ENCODE peak calls at places on chromosomes 7 and 10, in ten cellular contexts. O is psoas muscle, Y is right atrium auricular region, F is AG04450, G is K562, Z is endothelial cell of umbilical vein, P is left ventricle myocardium inferior, N is DND-41, L is stomach, W is hepatocyte. A is an unnamed sample.

GRCh38 chr7:36563706-36564325 is 160.5 kb downstream of the AOAH start:
- DNase-seq in O (no peak), Y (no peak), F (peak; percentile 11), G (no peak), Z (no peak), P (no peak), N (no peak), L (no peak), W (no peak), A (no peak)

GRCh38 chr10:94496646-94497045 is 48.9 kb upstream of the HELLS start:
- DNase-seq in O (no peak), Y (no peak), F (no peak), G (no peak), Z (peak; percentile 5), P (no peak), N (no peak), L (no peak), W (no peak), A (no peak)

GRCh38 chr10:30248728-30249127 is 100.3 kb downstream of the MTPAP start:
- DNase-seq in O (no peak), Y (no peak), F (no peak), G (no peak), Z (no peak), P (no peak), N (no peak), L (no peak), W (no peak), A (no peak)

GRCh38 chr10:109504401-109504800 is 418.9 kb downstream of the XPNPEP1 start:
- DNase-seq in O (no peak), Y (no peak), F (no peak), G (no peak), Z (no peak), P (no peak), N (no peak), L (no peak), W (peak; percentile 4), A (peak; percentile 4)

GRCh38 chr10:30736685-30737232 is 107.2 kb upstream of the LYZL2 start:
- DNase-seq in O (peak; percentile 74), Y (peak; percentile 77), F (peak; percentile 99), G (no peak), Z (peak; percentile 85), P (no peak), N (no peak), L (peak; percentile 32), W (peak; percentile 72), A (no peak)

GRCh38 chr10:59991117-59991516 is 84.8 kb upstream of the CCDC6 start:
- DNase-seq in O (no peak), Y (no peak), F (no peak), G (no peak), Z (no peak), P (no peak), N (no peak), L (no peak), W (no peak), A (no peak)

GRCh38 chr10:1009071-1009494 is 16.6 kb downstream of the IDI2 start:
- DNase-seq in O (no peak), Y (peak; percentile 28), F (no peak), G (peak; percentile 59), Z (no peak), P (no peak), N (no peak), L (no peak), W (no peak), A (peak; percentile 79)

GRCh38 chr7:136911362-136911761 is 42.9 kb downstream of the CHRM2 start:
- DNase-seq in O (no peak), Y (no peak), F (no peak), G (no peak), Z (no peak), P (no peak), N (no peak), L (no peak), W (no peak), A (peak; percentile 14)

GRCh38 chr10:62728479-62728878 is 76.0 kb upstream of the ADO start:
- DNase-seq in O (no peak), Y (no peak), F (no peak), G (no peak), Z (no peak), P (no peak), N (no peak), L (no peak), W (no peak), A (no peak)

GRCh38 chr7:88183051-88183450 is 36.8 kb downstream of the SRI start:
- DNase-seq in O (no peak), Y (no peak), F (no peak), G (no peak), Z (no peak), P (no peak), N (no peak), L (no peak), W (no peak), A (no peak)

GRCh38 chr10:361203-362135 is 226.2 kb downstream of the ZMYND11 start:
- DNase-seq in O (no peak), Y (no peak), F (no peak), G (no peak), Z (no peak), P (no peak), N (no peak), L (peak; percentile 41), W (peak; percentile 48), A (no peak)

GRCh38 chr7:463362-464176 is 56.1 kb downstream of the PDGFA start:
- DNase-seq in O (peak; percentile 44), Y (no peak), F (no peak), G (no peak), Z (no peak), P (no peak), N (no peak), L (no peak), W (no peak), A (no peak)

GRCh38 chr7:99408347-99409191 is at the start of the genes BUD31 and PDAP1:
- DNase-seq in O (peak; percentile 98), Y (peak; percentile 96), F (peak; percentile 88), G (peak; percentile 92), Z (peak; percentile 98), P (peak; percentile 93), N (peak; percentile 95), L (peak; percentile 92), W (peak; percentile 94), A (peak; percentile 93)
- TF ChIP-seq CTCF in O (no peak), Y (no peak), F (no peak), G (no peak), Z (no peak), P (peak; percentile 19), N (no peak), L (no peak), W (no peak), A (no peak)

GRCh38 chr10:15472431-15473400 is 101.6 kb upstream of the FAM171A1 start:
- DNase-seq in O (no peak), Y (no peak), F (peak; percentile 1), G (no peak), Z (no peak), P (no peak), N (no peak), L (no peak), W (no peak), A (no peak)
- H3K27me3 ChIP-seq in O (no peaks in the 10 kb centered on the region), Y (no peaks in the 10 kb centered on the region), F (no peaks in the 10 kb centered on the region), G (no peaks in the 10 kb centered on the region), Z (peaks cover 28% of the 10 kb centered on the region), P (peaks cover 31% of the 10 kb centered on the region), N (peaks cover 9% of the 10 kb centered on the region), L (no peaks in the 10 kb centered on the region), W (no peaks in the 10 kb centered on the region), A (no peaks in the 10 kb centered on the region)

DNA sequence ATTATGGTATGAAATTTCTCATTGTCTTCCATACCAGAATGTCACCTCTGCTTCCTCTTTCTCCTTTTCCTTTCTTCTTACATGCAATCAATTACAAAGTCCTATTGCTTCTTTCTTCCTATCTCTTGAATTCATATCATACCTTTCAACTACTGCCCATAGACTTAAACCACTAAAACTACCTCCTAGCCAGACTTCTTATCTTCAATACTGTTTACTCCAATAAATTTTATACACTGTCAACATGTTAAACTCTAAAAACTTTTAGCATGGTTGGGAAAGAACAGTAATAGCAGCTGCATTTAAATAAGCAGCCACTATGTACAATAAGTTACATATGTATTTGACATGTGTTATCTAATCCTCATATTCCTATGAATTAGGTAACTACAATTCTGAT is 34.9 kb downstream of the PCGF6 start:
- DNase-seq in O (no peak), Y (no peak), F (no peak), G (no peak), Z (no peak), P (no peak), N (no peak), L (no peak), W (no peak), A (no peak)
- TF ChIP-seq CTCF in O (no peak), Y (no peak), F (no peak), G (no peak), Z (no peak), P (no peak), N (no peak), L (no peak), W (no peak), A (no peak)

GRCh38 chr7:134602921-134603394 is 43.7 kb upstream of the BPGM start:
- DNase-seq in O (no peak), Y (no peak), F (no peak), G (no peak), Z (no peak), P (no peak), N (peak; percentile 15), L (no peak), W (peak; percentile 7), A (no peak)

GRCh38 chr7:134611611-134612151 is 35.0 kb upstream of the BPGM start:
- DNase-seq in O (no peak), Y (no peak), F (no peak), G (no peak), Z (no peak), P (no peak), N (no peak), L (no peak), W (no peak), A (no peak)

GRCh38 chr7:134601459-134601858 is 45.2 kb upstream of the BPGM start:
- DNase-seq in O (no peak), Y (no peak), F (no peak), G (no peak), Z (no peak), P (no peak), N (no peak), L (no peak), W (no peak), A (no peak)

GRCh38 chr7:134612197-134612596 is 34.5 kb upstream of the BPGM start:
- DNase-seq in O (no peak), Y (no peak), F (no peak), G (no peak), Z (peak; percentile 24), P (no peak), N (no peak), L (no peak), W (no peak), A (no peak)

DNA sequence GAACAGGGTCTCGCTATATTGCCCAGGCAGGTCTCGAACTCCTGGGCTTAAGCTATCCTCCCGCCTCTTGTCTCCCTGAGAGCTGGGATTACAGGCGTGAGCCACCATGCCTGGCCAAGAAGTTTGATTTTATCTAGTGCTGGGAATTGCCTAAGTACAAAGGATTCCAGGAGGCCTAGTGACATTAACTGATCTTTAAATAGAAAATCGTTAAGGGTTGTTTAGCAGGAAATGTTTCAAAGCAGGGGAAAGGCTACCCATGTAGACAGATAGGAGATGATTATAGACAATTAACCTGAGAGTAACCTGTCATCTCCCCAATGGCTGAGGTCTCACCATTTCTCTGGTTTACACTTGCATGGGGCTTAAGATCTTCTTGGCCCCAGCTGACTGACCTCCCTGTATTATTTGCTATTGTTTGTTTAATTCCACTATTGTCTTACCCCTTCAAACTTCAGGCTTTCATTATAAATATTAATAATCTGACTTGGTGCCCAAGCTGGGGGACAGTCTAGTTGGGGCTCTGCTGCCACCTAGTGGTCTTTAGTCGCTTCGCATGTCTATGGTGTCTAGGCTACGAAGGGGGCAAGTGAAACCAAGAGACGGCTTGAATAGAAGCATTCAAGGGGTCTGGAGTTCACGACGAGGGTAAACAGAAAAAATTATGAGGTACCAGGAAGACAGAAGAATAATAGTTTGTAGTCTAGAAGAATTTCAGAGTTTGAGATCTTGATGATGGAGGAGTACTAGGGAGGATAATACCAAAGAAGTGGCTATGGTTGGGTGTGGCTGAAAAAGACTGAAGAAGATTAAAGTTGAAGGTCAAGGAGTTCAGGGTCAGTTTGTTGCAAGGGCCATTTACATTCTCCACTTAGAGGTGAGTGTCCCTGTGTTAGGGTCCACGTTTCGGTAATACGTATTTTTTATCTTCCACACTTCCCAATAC is 40.4 kb upstream of the BPGM start:
- DNase-seq in O (peak; percentile 67), Y (no peak), F (no peak), G (peak; percentile 83), Z (peak; percentile 80), P (peak; percentile 51), N (peak; percentile 64), L (peak; percentile 75), W (peak; percentile 84), A (peak; percentile 64)
- H3K27me3 ChIP-seq in O (peaks cover 3% of the 10 kb centered on the region), Y (no peaks in the 10 kb centered on the region), F (no peaks in the 10 kb centered on the region), G (peaks cover 9% of the 10 kb centered on the region), Z (no peaks in the 10 kb centered on the region), P (no peaks in the 10 kb centered on the region), N (peaks cover 4% of the 10 kb centered on the region), L (no peaks in the 10 kb centered on the region), W (peaks cover 3% of the 10 kb centered on the region), A (peaks cover 20% of the 10 kb centered on the region)

A was measured in BE2C.